ENCODE peak calls at places on chromosomes 6 and 20, in nine cellular contexts. G, S, K, U, C, L, H, V and R are unnamed samples.

GRCh38 chr6:146914563-146915483 is 289.4 kb upstream of the STXBP5 start:
- DNase-seq in C (no peak), H (peak), K (peak), V (no peak), S (peak), L (no peak), U (no peak), G (peak), R (no peak)

GRCh38 chr6:33192671-33193602 is 670 bp upstream of the COL11A2 start:
- DNase-seq in L (no peak), V (no peak), G (no peak), U (peak), C (no peak), K (peak), H (no peak), S (no peak), R (no peak)

GRCh38 chr20:15837563-15837962 is 735.7 kb downstream of the KIF16B start:
- DNase-seq in H (no peak), S (no peak), U (no peak), V (no peak), K (no peak), L (no peak), G (no peak), C (no peak), R (no peak)

GRCh38 chr20:19314619-19315018 is 102.2 kb downstream of the SLC24A3 start:
- DNase-seq in U (no peak), S (no peak), V (no peak), K (no peak), C (no peak), L (no peak), H (no peak), G (no peak), R (no peak)

GRCh38 chr20:58634818-58635665 is 16.0 kb upstream of the STX16 start:
- DNase-seq in V (no peak), L (no peak), G (no peak), H (peak), C (no peak), K (no peak), S (no peak), U (no peak), R (no peak)

GRCh38 chr20:57881466-57882405 is 171.9 kb upstream of the PMEPA1 start:
- DNase-seq in U (no peak), H (no peak), G (no peak), K (no peak), S (no peak), V (no peak), L (no peak), C (no peak), R (no peak)

GRCh38 chr20:33181482-33182093 is 13.6 kb downstream of the BPIFA2 start:
- DNase-seq in K (no peak), H (no peak), U (no peak), G (no peak), S (no peak), V (no peak), L (no peak), C (no peak), R (no peak)

GRCh38 chr6:3124667-3125066 is 6.2 kb downstream of the BPHL start:
- DNase-seq in L (no peak), S (no peak), H (no peak), C (no peak), U (no peak), V (no peak), K (no peak), G (no peak), R (no peak)

GRCh38 chr20:3563548-3564177 is 92.8 kb downstream of the ATRN start:
- DNase-seq in V (no peak), L (peak), S (peak), G (peak), C (no peak), U (peak), H (peak), K (no peak), R (no peak)

GRCh38 chr6:124688369-124688768 is 273.9 kb upstream of the RNF217 start:
- DNase-seq in U (no peak), V (no peak), G (no peak), H (no peak), S (no peak), C (no peak), L (no peak), K (no peak), R (no peak)

GRCh38 chr6:151772436-151772835 is 35.0 kb upstream of the ESR1 start:
- DNase-seq in S (no peak), H (no peak), G (no peak), C (no peak), U (no peak), K (no peak), L (no peak), V (no peak), R (no peak)

GRCh38 chr20:48702388-48703041 is 125.3 kb downstream of the PREX1 start:
- DNase-seq in G (no peak), V (no peak), U (no peak), H (no peak), K (no peak), C (no peak), L (no peak), S (no peak), R (no peak)

GRCh38 chr6:21511891-21512550 is 81.5 kb upstream of the SOX4 start:
- DNase-seq in L (no peak), C (no peak), S (no peak), U (no peak), V (no peak), G (no peak), K (no peak), H (no peak), R (no peak)

GRCh38 chr20:11718474-11719094 is 199.1 kb upstream of the BTBD3 start:
- DNase-seq in L (no peak), G (no peak), K (no peak), C (peak), U (no peak), S (no peak), H (no peak), V (no peak), R (peak)

GRCh38 chr6:54134934-54135333 is 23.7 kb downstream of the MLIP start:
- DNase-seq in G (no peak), C (no peak), H (no peak), S (no peak), U (no peak), V (no peak), L (no peak), K (no peak), R (no peak)

GRCh38 chr6:109239192-109239917 is 142.9 kb downstream of the CD164 start:
- DNase-seq in G (peak), H (no peak), C (no peak), V (no peak), S (no peak), L (no peak), U (no peak), K (no peak), R (no peak)

GRCh38 chr20:42901689-42902518 is 287.8 kb downstream of the PTPRT start:
- DNase-seq in H (no peak), V (no peak), U (no peak), S (no peak), C (no peak), K (peak), L (no peak), G (no peak), R (no peak)

GRCh38 chr6:100620085-100620484 is 155.4 kb upstream of the SIM1 start:
- DNase-seq in V (no peak), S (no peak), H (no peak), K (no peak), C (no peak), G (peak), L (no peak), U (no peak), R (no peak)

GRCh38 chr6:29791162-29791561 is 36.5 kb upstream of the HLA-G start:
- DNase-seq in V (no peak), H (no peak), G (peak), L (no peak), S (no peak), K (no peak), C (no peak), U (no peak), R (no peak)

GRCh38 chr6:158960046-158960445 is 40.0 kb downstream of the RSPH3 start:
- DNase-seq in S (no peak), H (no peak), U (peak), L (no peak), C (no peak), K (no peak), G (no peak), V (no peak), R (no peak)

GRCh38 chr6:53335224-53335994 is 13.3 kb downstream of the ELOVL5 start:
- DNase-seq in H (no peak), K (no peak), V (no peak), U (no peak), C (no peak), S (no peak), L (no peak), G (no peak), R (no peak)

GRCh38 chr20:34427331-34427730 is 64.3 kb downstream of the ITCH start:
- DNase-seq in C (no peak), V (no peak), H (no peak), G (no peak), S (no peak), U (no peak), K (no peak), L (no peak), R (no peak)

GRCh38 chr20:64102647-64103354 is 4.6 kb downstream of the NPBWR2 start:
- DNase-seq in L (no peak), G (no peak), U (no peak), H (peak), C (no peak), S (no peak), K (peak), V (no peak), R (peak)

GRCh38 chr6:27234576-27234975 is 12.9 kb upstream of the PRSS16 start:
- DNase-seq in V (no peak), K (no peak), H (no peak), G (no peak), U (no peak), C (no peak), S (no peak), L (no peak), R (no peak)

GRCh38 chr6:16747232-16748027 is 13.8 kb downstream of the ATXN1 start:
- DNase-seq in S (no peak), V (no peak), G (peak), L (no peak), U (peak), K (no peak), H (no peak), C (no peak), R (no peak)

GRCh38 chr6:6659600-6660327 is 71.2 kb downstream of the LY86 start:
- DNase-seq in L (no peak), C (no peak), G (no peak), S (no peak), H (no peak), U (peak), V (no peak), K (peak), R (no peak)

GRCh38 chr20:47775039-47775438 is 10.2 kb downstream of the SULF2 start:
- DNase-seq in C (no peak), L (no peak), G (no peak), K (no peak), V (no peak), U (no peak), H (no peak), S (no peak), R (no peak)

GRCh38 chr6:16483315-16483875 is 245.0 kb downstream of the GMPR start:
- DNase-seq in U (no peak), H (no peak), V (no peak), K (no peak), C (no peak), S (no peak), G (no peak), L (no peak), R (no peak)

GRCh38 chr6:11798538-11798937 is 19.9 kb upstream of the ADTRP start:
- DNase-seq in G (no peak), K (no peak), C (no peak), H (no peak), U (no peak), V (no peak), S (no peak), L (no peak), R (no peak)

GRCh38 chr6:37018152-37019064 is 13.0 kb downstream of the FGD2 start:
- DNase-seq in V (peak), U (peak), L (peak), S (peak), H (peak), K (peak), C (no peak), G (peak), R (peak)

GRCh38 chr6:21438986-21439352 is 154.6 kb upstream of the SOX4 start:
- DNase-seq in L (no peak), V (no peak), U (no peak), K (no peak), H (no peak), C (no peak), S (no peak), G (no peak), R (no peak)

GRCh38 chr6:55953384-55953783 is 78.0 kb upstream of the BMP5 start:
- DNase-seq in G (peak), C (no peak), U (peak), V (no peak), H (peak), L (peak), K (no peak), S (peak), R (no peak)

GRCh38 chr6:124119591-124119990 is 315.9 kb downstream of the NKAIN2 start:
- DNase-seq in L (no peak), S (no peak), U (no peak), K (no peak), V (no peak), G (no peak), C (no peak), H (no peak), R (no peak)

GRCh38 chr6:36101691-36102090 is 28.6 kb upstream of the MAPK13 start:
- DNase-seq in V (no peak), G (no peak), H (no peak), S (no peak), K (no peak), C (no peak), U (no peak), L (no peak), R (no peak)

GRCh38 chr6:85429346-85429745 is 20.5 kb upstream of the NT5E start:
- DNase-seq in C (no peak), L (no peak), G (peak), K (no peak), S (no peak), U (no peak), V (no peak), H (no peak), R (no peak)

GRCh38 chr20:50274570-50275430 is 84.2 kb downstream of the CEBPB start:
- DNase-seq in L (no peak), V (no peak), C (no peak), U (peak), G (no peak), K (peak), H (no peak), S (no peak), R (no peak)

GRCh38 chr20:1618479-1618878 is 1.3 kb downstream of the SIRPB1 start:
- DNase-seq in G (no peak), C (no peak), U (no peak), S (no peak), V (no peak), H (no peak), L (no peak), K (no peak), R (no peak)

GRCh38 chr6:139427199-139427598 is 52.8 kb upstream of the CITED2 start:
- DNase-seq in K (no peak), G (no peak), S (no peak), L (no peak), H (no peak), U (no peak), C (no peak), V (no peak), R (no peak)

GRCh38 chr20:45436732-45437485 is 21.0 kb downstream of the PIGT start:
- DNase-seq in G (peak), L (peak), H (peak), V (peak), K (peak), S (peak), U (peak), C (no peak), R (peak)